ENCODE peak calls at places on chromosome 11, in six cellular contexts. X, I, L, A, G and N are unnamed samples.

GRCh38 chr11:293852-294661 is 5.1 kb downstream of the PGGHG start:
- DNase-seq in X (peak; percentile 10), I (no peak), L (no peak), A (no peak), G (no peak), N (peak; percentile 42)

GRCh38 chr11:61392991-61393595 is 706 bp downstream of the TMEM216 start:
- DNase-seq in X (no peak), I (no peak), L (peak; percentile 33), A (peak; percentile 48), G (peak; percentile 3), N (no peak)

GRCh38 chr11:115286614-115287013 is 217.6 kb downstream of the CADM1 start:
- DNase-seq in X (no peak), I (no peak), L (no peak), A (no peak), G (peak; percentile 18), N (no peak)

GRCh38 chr11:76173663-76174062 is 32.6 kb downstream of the WNT11 start:
- DNase-seq in X (no peak), I (no peak), L (no peak), A (no peak), G (no peak), N (no peak)

GRCh38 chr11:68865241-68865640 is 23.5 kb upstream of the CPT1A start:
- DNase-seq in X (no peak), I (no peak), L (no peak), A (no peak), G (no peak), N (no peak)

GRCh38 chr11:74232316-74232950 is 61.3 kb downstream of the PPME1 start:
- DNase-seq in X (no peak), I (no peak), L (no peak), A (no peak), G (peak; percentile 67), N (no peak)

GRCh38 chr11:76236092-76237026 is 30.1 kb upstream of the WNT11 start:
- DNase-seq in X (peak; percentile 71), I (peak; percentile 51), L (peak; percentile 71), A (peak; percentile 80), G (no peak), N (peak; percentile 80)

GRCh38 chr11:131609921-131610320 is 239.5 kb downstream of the NTM start:
- DNase-seq in X (no peak), I (no peak), L (no peak), A (no peak), G (no peak), N (no peak)

GRCh38 chr11:19441288-19441687 is 200.5 kb upstream of the E2F8 start:
- DNase-seq in X (no peak), I (no peak), L (no peak), A (no peak), G (no peak), N (no peak)

GRCh38 chr11:93908689-93909088 is 58.3 kb upstream of the VSTM5 start:
- DNase-seq in X (no peak), I (no peak), L (peak; percentile 82), A (no peak), G (no peak), N (no peak)

GRCh38 chr11:15523576-15523975 is 408.9 kb downstream of the INSC start:
- DNase-seq in X (no peak), I (no peak), L (no peak), A (no peak), G (no peak), N (no peak)

GRCh38 chr11:44203270-44204043 is 106.5 kb downstream of the ALX4 start:
- DNase-seq in X (peak; percentile 15), I (peak; percentile 38), L (no peak), A (no peak), G (peak; percentile 12), N (no peak)

GRCh38 chr11:12219732-12220131 is 109.3 kb downstream of the MICAL2 start:
- DNase-seq in X (no peak), I (no peak), L (peak; percentile 81), A (no peak), G (no peak), N (no peak)

GRCh38 chr11:111870522-111870886 is 877 bp downstream of the ALG9 start:
- DNase-seq in X (no peak), I (no peak), L (no peak), A (no peak), G (no peak), N (no peak)

GRCh38 chr11:96187779-96188624 is 155.0 kb downstream of the MAML2 start:
- DNase-seq in X (peak; percentile 45), I (no peak), L (peak; percentile 91), A (peak; percentile 38), G (no peak), N (peak; percentile 87)

GRCh38 chr11:20003357-20003756 is 156.9 kb downstream of the DBX1 start:
- DNase-seq in X (no peak), I (no peak), L (no peak), A (peak; percentile 63), G (no peak), N (no peak)

GRCh38 chr11:14539867-14540475 is 19.8 kb upstream of the PSMA1 start:
- DNase-seq in X (no peak), I (no peak), L (peak; percentile 43), A (no peak), G (no peak), N (no peak)

GRCh38 chr11:26946209-26946828 is 47.6 kb upstream of the FIBIN start:
- DNase-seq in X (no peak), I (no peak), L (no peak), A (no peak), G (no peak), N (no peak)

GRCh38 chr11:59776210-59777066 is 21.3 kb downstream of the STX3 start:
- DNase-seq in X (no peak), I (no peak), L (peak; percentile 38), A (peak; percentile 88), G (no peak), N (no peak)

GRCh38 chr11:59778122-59778521 is 22.9 kb downstream of the STX3 start:
- DNase-seq in X (no peak), I (peak; percentile 52), L (no peak), A (peak; percentile 79), G (no peak), N (no peak)

GRCh38 chr11:68257477-68258362 is 14.1 kb downstream of the C11orf24 start:
- DNase-seq in X (peak; percentile 96), I (peak; percentile 99), L (peak; percentile 93), A (peak; percentile 96), G (peak; percentile 99), N (peak; percentile 98)

GRCh38 chr11:71355266-71355665 is 92.9 kb downstream of the DHCR7 start:
- DNase-seq in X (no peak), I (no peak), L (peak; percentile 18), A (no peak), G (no peak), N (no peak)

GRCh38 chr11:57905439-57905838 is 118.2 kb upstream of the OR9Q1 start:
- DNase-seq in X (no peak), I (no peak), L (no peak), A (no peak), G (no peak), N (no peak)

GRCh38 chr11:118547132-118547531 is 16.1 kb downstream of the TMEM25 start:
- DNase-seq in X (no peak), I (no peak), L (no peak), A (no peak), G (no peak), N (no peak)
- H3K36me3 ChIP-seq in X (peaks cover 7% of the 10 kb centered on the region), I (peaks cover 59% of the 10 kb centered on the region), L (peaks cover 19% of the 10 kb centered on the region), A (no peaks in the 10 kb centered on the region), G (peaks cover 20% of the 10 kb centered on the region), N (no peaks in the 10 kb centered on the region)

DNA sequence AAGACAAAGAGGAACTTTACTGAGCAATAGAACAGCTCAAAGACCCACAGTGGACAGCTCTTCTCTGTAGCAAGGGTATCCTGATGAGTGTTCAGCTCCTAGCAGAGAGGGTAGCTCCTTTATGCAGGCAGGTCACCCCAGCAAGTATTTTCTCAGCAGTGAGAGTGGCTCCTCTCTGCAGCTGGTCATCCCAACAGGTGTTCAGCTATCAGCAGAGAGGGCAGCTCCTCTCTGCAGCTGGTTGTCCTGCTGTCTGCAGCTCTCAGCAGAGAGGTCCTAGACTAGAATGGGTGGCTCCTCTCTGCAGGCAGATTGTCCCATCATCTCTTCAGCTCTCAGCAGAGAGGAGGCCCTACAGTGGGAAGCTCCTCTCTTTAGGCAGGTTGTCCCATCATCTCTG is 5.7 kb downstream of the SBF2 start:
- DNase-seq in X (no peak), I (no peak), L (no peak), A (no peak), G (no peak), N (no peak)
- H3K27ac ChIP-seq in X (no peak overlapping the region), I (no peak overlapping the region), L (no peak overlapping the region), A (no peak overlapping the region), G (no peak overlapping the region), N (no peak overlapping the region)

DNA sequence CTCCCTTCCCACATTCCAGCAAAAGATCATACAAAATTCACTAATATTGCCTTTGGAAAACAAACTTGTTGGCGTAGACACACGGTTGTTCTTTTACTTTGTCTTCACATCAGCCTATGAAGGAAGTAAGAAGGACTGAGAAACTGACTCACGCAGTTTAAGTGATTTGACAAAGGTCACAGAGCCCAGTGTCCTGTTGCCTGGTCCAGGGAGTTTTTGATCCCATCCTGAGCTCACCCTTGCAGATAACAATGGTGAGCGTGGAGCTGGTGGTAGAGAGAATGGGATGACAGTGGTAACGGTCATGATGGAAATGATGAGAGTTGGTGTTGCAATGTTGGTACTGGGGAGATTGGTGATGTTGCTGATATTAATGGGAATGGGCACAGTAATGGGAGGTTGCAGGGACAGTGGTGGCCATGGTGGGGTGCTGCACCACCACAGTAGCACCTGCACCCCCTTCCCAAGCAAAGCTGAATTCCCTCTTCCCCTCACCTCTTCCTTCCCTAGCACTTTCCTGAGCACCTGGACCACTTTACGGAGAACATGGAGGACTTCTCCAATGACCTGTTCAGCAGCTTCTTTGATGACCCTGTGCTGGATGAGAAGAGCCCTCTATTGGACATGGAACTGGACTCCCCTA is 22.1 kb downstream of the CREB3L1 start:
- DNase-seq in X (no peak), I (no peak), L (peak; percentile 21), A (no peak), G (no peak), N (no peak)
- H3K36me3 ChIP-seq in X (no peaks in the 10 kb centered on the region), I (peaks cover 47% of the 10 kb centered on the region), L (no peaks in the 10 kb centered on the region), A (no peaks in the 10 kb centered on the region), G (no peaks in the 10 kb centered on the region), N (no peaks in the 10 kb centered on the region)

GRCh38 chr11:129324533-129325175 is 51.0 kb upstream of the BARX2 start:
- DNase-seq in X (peak; percentile 46), I (peak; percentile 50), L (no peak), A (peak; percentile 68), G (no peak), N (no peak)
- H3K27ac ChIP-seq in X (no peak overlapping the region), I (peak overlapping the region; percentile 50), L (no peak overlapping the region), A (peak overlapping the region; percentile 67), G (no peak overlapping the region), N (no peak overlapping the region)

GRCh38 chr11:108333403-108333899 is 110.6 kb downstream of the ATM start:
- DNase-seq in X (no peak), I (no peak), L (no peak), A (no peak), G (no peak), N (no peak)
- H3K36me3 ChIP-seq in X (no peaks in the 10 kb centered on the region), I (peaks cover 97% of the 10 kb centered on the region), L (peaks cover 68% of the 10 kb centered on the region), A (no peaks in the 10 kb centered on the region), G (peaks cover 25% of the 10 kb centered on the region), N (peaks cover 3% of the 10 kb centered on the region)

DNA sequence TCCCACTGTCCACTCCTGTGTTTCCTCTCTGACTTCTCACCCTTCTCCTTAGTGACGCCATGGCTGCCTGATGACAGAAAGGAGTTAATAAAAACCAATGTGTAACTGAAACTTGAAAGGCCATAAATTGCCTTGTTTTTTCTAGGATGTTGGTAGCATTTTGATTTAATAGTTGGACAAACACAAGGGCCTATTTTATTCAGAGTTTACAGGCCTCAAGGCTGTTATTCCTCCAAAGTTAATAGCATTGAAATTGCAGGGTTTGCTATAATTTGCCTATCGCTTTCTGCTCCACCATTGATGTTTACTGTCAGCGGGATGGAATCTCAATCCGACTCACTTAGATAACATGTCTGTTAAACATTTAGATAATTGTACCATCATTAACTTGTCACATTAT is 95.4 kb upstream of the NNMT start:
- DNase-seq in X (no peak), I (no peak), L (no peak), A (no peak), G (no peak), N (no peak)
- H3K27ac ChIP-seq in X (peak overlapping the region; percentile 91), I (no peak overlapping the region), L (no peak overlapping the region), A (no peak overlapping the region), G (no peak overlapping the region), N (peak overlapping the region; percentile 61)